ENCODE peak calls at places on chromosomes 1 and 21, in eight cellular contexts. One of them, this sample, is unnamed.

GRCh38 chr1:232622981-232623380 is 7.0 kb downstream of the SIPA1L2 start:
- DNase-seq in GM23338: peak; percentile 91
- DNase-seq in heart left ventricle: no peak
- DNase-seq in NCI-H1930: no peak
- DNase-seq in pancreas: no peak
- DNase-seq in Panc1: no peak
- DNase-seq in stimulated activated CD4-positive, alpha-beta T cell treated with anti-CD3 and anti-CD28 coated beads, TNF-alpha, amount 100 ng/mL, for 48 hours: no peak
- DNase-seq in T-helper 2 cell: no peak
- DNase-seq in this sample: no peak

GRCh38 chr1:232878141-232878540 is 72.3 kb upstream of the NTPCR start:
- DNase-seq in heart left ventricle: no peak
- DNase-seq in pancreas: no peak
- DNase-seq in NCI-H1930: no peak
- DNase-seq in stimulated activated CD4-positive, alpha-beta T cell treated with anti-CD3 and anti-CD28 coated beads, TNF-alpha, amount 100 ng/mL, for 48 hours: no peak
- DNase-seq in GM23338: no peak
- DNase-seq in T-helper 2 cell: no peak
- DNase-seq in Panc1: no peak
- DNase-seq in this sample: no peak

GRCh38 chr1:145719230-145720079 is at the start of gene CD160:
- DNase-seq in Panc1: no peak
- DNase-seq in NCI-H1930: no peak
- DNase-seq in GM23338: peak; percentile 32
- DNase-seq in pancreas: no peak
- DNase-seq in stimulated activated CD4-positive, alpha-beta T cell treated with anti-CD3 and anti-CD28 coated beads, TNF-alpha, amount 100 ng/mL, for 48 hours: no peak
- DNase-seq in T-helper 2 cell: no peak
- DNase-seq in heart left ventricle: no peak
- DNase-seq in this sample: no peak

GRCh38 chr1:205480349-205481278 is 23.9 kb upstream of the CDK18 start:
- DNase-seq in T-helper 2 cell: no peak
- DNase-seq in heart left ventricle: no peak
- DNase-seq in stimulated activated CD4-positive, alpha-beta T cell treated with anti-CD3 and anti-CD28 coated beads, TNF-alpha, amount 100 ng/mL, for 48 hours: peak; percentile 43
- DNase-seq in NCI-H1930: no peak
- DNase-seq in GM23338: no peak
- DNase-seq in pancreas: no peak
- DNase-seq in Panc1: no peak
- DNase-seq in this sample: no peak

GRCh38 chr1:227043755-227044154 is 103.7 kb downstream of the COQ8A start:
- DNase-seq in T-helper 2 cell: no peak
- DNase-seq in GM23338: no peak
- DNase-seq in heart left ventricle: no peak
- DNase-seq in pancreas: no peak
- DNase-seq in Panc1: no peak
- DNase-seq in stimulated activated CD4-positive, alpha-beta T cell treated with anti-CD3 and anti-CD28 coated beads, TNF-alpha, amount 100 ng/mL, for 48 hours: no peak
- DNase-seq in NCI-H1930: no peak
- DNase-seq in this sample: no peak

GRCh38 chr1:235468009-235468408 is 36.2 kb downstream of the B3GALNT2 start:
- DNase-seq in T-helper 2 cell: no peak
- DNase-seq in NCI-H1930: no peak
- DNase-seq in stimulated activated CD4-positive, alpha-beta T cell treated with anti-CD3 and anti-CD28 coated beads, TNF-alpha, amount 100 ng/mL, for 48 hours: no peak
- DNase-seq in Panc1: no peak
- DNase-seq in heart left ventricle: no peak
- DNase-seq in GM23338: no peak
- DNase-seq in pancreas: no peak
- DNase-seq in this sample: no peak

GRCh38 chr1:165492845-165493244 is 47.9 kb upstream of the RXRG start:
- DNase-seq in T-helper 2 cell: no peak
- DNase-seq in Panc1: no peak
- DNase-seq in GM23338: no peak
- DNase-seq in stimulated activated CD4-positive, alpha-beta T cell treated with anti-CD3 and anti-CD28 coated beads, TNF-alpha, amount 100 ng/mL, for 48 hours: no peak
- DNase-seq in heart left ventricle: no peak
- DNase-seq in NCI-H1930: no peak
- DNase-seq in pancreas: no peak
- DNase-seq in this sample: no peak

GRCh38 chr1:172393354-172393753 is 27.1 kb upstream of the C1orf105 start:
- DNase-seq in T-helper 2 cell: no peak
- DNase-seq in NCI-H1930: no peak
- DNase-seq in Panc1: no peak
- DNase-seq in pancreas: no peak
- DNase-seq in heart left ventricle: no peak
- DNase-seq in stimulated activated CD4-positive, alpha-beta T cell treated with anti-CD3 and anti-CD28 coated beads, TNF-alpha, amount 100 ng/mL, for 48 hours: no peak
- DNase-seq in GM23338: no peak
- DNase-seq in this sample: no peak

GRCh38 chr1:165068716-165069115 is 287.8 kb downstream of the LMX1A start:
- DNase-seq in NCI-H1930: no peak
- DNase-seq in Panc1: no peak
- DNase-seq in T-helper 2 cell: no peak
- DNase-seq in pancreas: no peak
- DNase-seq in heart left ventricle: no peak
- DNase-seq in stimulated activated CD4-positive, alpha-beta T cell treated with anti-CD3 and anti-CD28 coated beads, TNF-alpha, amount 100 ng/mL, for 48 hours: no peak
- DNase-seq in GM23338: no peak
- DNase-seq in this sample: no peak

GRCh38 chr1:13965770-13966398 is 265.9 kb downstream of the PRDM2 start:
- DNase-seq in stimulated activated CD4-positive, alpha-beta T cell treated with anti-CD3 and anti-CD28 coated beads, TNF-alpha, amount 100 ng/mL, for 48 hours: no peak
- DNase-seq in NCI-H1930: peak; percentile 70
- DNase-seq in T-helper 2 cell: no peak
- DNase-seq in Panc1: no peak
- DNase-seq in heart left ventricle: peak; percentile 32
- DNase-seq in pancreas: no peak
- DNase-seq in GM23338: peak; percentile 88
- DNase-seq in this sample: no peak

GRCh38 chr21:25964009-25964408 is 206.6 kb downstream of the APP start:
- DNase-seq in pancreas: no peak
- DNase-seq in Panc1: no peak
- DNase-seq in heart left ventricle: no peak
- DNase-seq in NCI-H1930: no peak
- DNase-seq in T-helper 2 cell: no peak
- DNase-seq in GM23338: no peak
- DNase-seq in stimulated activated CD4-positive, alpha-beta T cell treated with anti-CD3 and anti-CD28 coated beads, TNF-alpha, amount 100 ng/mL, for 48 hours: no peak
- DNase-seq in this sample: no peak

GRCh38 chr21:46092811-46093667 is 4.9 kb upstream of the COL6A2 start:
- DNase-seq in T-helper 2 cell: no peak
- DNase-seq in pancreas: peak; percentile 34
- DNase-seq in stimulated activated CD4-positive, alpha-beta T cell treated with anti-CD3 and anti-CD28 coated beads, TNF-alpha, amount 100 ng/mL, for 48 hours: no peak
- DNase-seq in NCI-H1930: no peak
- DNase-seq in Panc1: no peak
- DNase-seq in heart left ventricle: no peak
- DNase-seq in GM23338: no peak
- DNase-seq in this sample: no peak

GRCh38 chr1:43531453-43531905 is 796 bp downstream of the PTPRF start:
- DNase-seq in T-helper 2 cell: no peak
- DNase-seq in NCI-H1930: peak; percentile 22
- DNase-seq in pancreas: peak; percentile 76
- DNase-seq in stimulated activated CD4-positive, alpha-beta T cell treated with anti-CD3 and anti-CD28 coated beads, TNF-alpha, amount 100 ng/mL, for 48 hours: no peak
- DNase-seq in heart left ventricle: no peak
- DNase-seq in Panc1: no peak
- DNase-seq in GM23338: peak; percentile 71
- DNase-seq in this sample: no peak

GRCh38 chr1:1678581-1679380 is 13.8 kb downstream of the SLC35E2B start:
- DNase-seq in Panc1: peak; percentile 12
- DNase-seq in pancreas: peak; percentile 69
- DNase-seq in heart left ventricle: no peak
- DNase-seq in NCI-H1930: no peak
- DNase-seq in GM23338: peak; percentile 70
- DNase-seq in stimulated activated CD4-positive, alpha-beta T cell treated with anti-CD3 and anti-CD28 coated beads, TNF-alpha, amount 100 ng/mL, for 48 hours: no peak
- DNase-seq in T-helper 2 cell: peak; percentile 30
- DNase-seq in this sample: peak; percentile 6

GRCh38 chr21:38888956-38889605 is 83.4 kb downstream of the ETS2 start:
- DNase-seq in T-helper 2 cell: no peak
- DNase-seq in pancreas: no peak
- DNase-seq in Panc1: no peak
- DNase-seq in GM23338: no peak
- DNase-seq in heart left ventricle: no peak
- DNase-seq in NCI-H1930: no peak
- DNase-seq in stimulated activated CD4-positive, alpha-beta T cell treated with anti-CD3 and anti-CD28 coated beads, TNF-alpha, amount 100 ng/mL, for 48 hours: no peak
- DNase-seq in this sample: no peak

GRCh38 chr1:87154351-87154750 is 174.3 kb upstream of the LMO4 start:
- DNase-seq in T-helper 2 cell: no peak
- DNase-seq in stimulated activated CD4-positive, alpha-beta T cell treated with anti-CD3 and anti-CD28 coated beads, TNF-alpha, amount 100 ng/mL, for 48 hours: no peak
- DNase-seq in pancreas: no peak
- DNase-seq in Panc1: no peak
- DNase-seq in NCI-H1930: no peak
- DNase-seq in heart left ventricle: no peak
- DNase-seq in GM23338: no peak
- DNase-seq in this sample: no peak

GRCh38 chr1:183604048-183604808 is 14.0 kb upstream of the NCF2 start:
- DNase-seq in T-helper 2 cell: no peak
- DNase-seq in heart left ventricle: peak; percentile 51
- DNase-seq in pancreas: no peak
- DNase-seq in NCI-H1930: no peak
- DNase-seq in GM23338: no peak
- DNase-seq in stimulated activated CD4-positive, alpha-beta T cell treated with anti-CD3 and anti-CD28 coated beads, TNF-alpha, amount 100 ng/mL, for 48 hours: no peak
- DNase-seq in Panc1: no peak
- DNase-seq in this sample: no peak

GRCh38 chr1:70675737-70676156 is 264.7 kb downstream of the CTH start:
- DNase-seq in T-helper 2 cell: no peak
- DNase-seq in NCI-H1930: no peak
- DNase-seq in stimulated activated CD4-positive, alpha-beta T cell treated with anti-CD3 and anti-CD28 coated beads, TNF-alpha, amount 100 ng/mL, for 48 hours: no peak
- DNase-seq in pancreas: no peak
- DNase-seq in heart left ventricle: no peak
- DNase-seq in Panc1: no peak
- DNase-seq in GM23338: peak; percentile 79
- DNase-seq in this sample: no peak

GRCh38 chr1:1596493-1597274 is 3.3 kb downstream of the FNDC10 start:
- DNase-seq in T-helper 2 cell: no peak
- DNase-seq in Panc1: no peak
- DNase-seq in pancreas: no peak
- DNase-seq in heart left ventricle: no peak
- DNase-seq in NCI-H1930: no peak
- DNase-seq in GM23338: no peak
- DNase-seq in stimulated activated CD4-positive, alpha-beta T cell treated with anti-CD3 and anti-CD28 coated beads, TNF-alpha, amount 100 ng/mL, for 48 hours: no peak
- DNase-seq in this sample: no peak

GRCh38 chr1:47529520-47530098 is 91.8 kb downstream of the FOXD2 start:
- DNase-seq in pancreas: no peak
- DNase-seq in GM23338: peak; percentile 52
- DNase-seq in NCI-H1930: no peak
- DNase-seq in Panc1: no peak
- DNase-seq in T-helper 2 cell: no peak
- DNase-seq in stimulated activated CD4-positive, alpha-beta T cell treated with anti-CD3 and anti-CD28 coated beads, TNF-alpha, amount 100 ng/mL, for 48 hours: no peak
- DNase-seq in heart left ventricle: no peak
- DNase-seq in this sample: no peak

GRCh38 chr21:45374826-45375455 is 30.0 kb upstream of the COL18A1 start:
- DNase-seq in heart left ventricle: no peak
- DNase-seq in GM23338: no peak
- DNase-seq in T-helper 2 cell: no peak
- DNase-seq in Panc1: no peak
- DNase-seq in pancreas: peak; percentile 29
- DNase-seq in NCI-H1930: no peak
- DNase-seq in stimulated activated CD4-positive, alpha-beta T cell treated with anti-CD3 and anti-CD28 coated beads, TNF-alpha, amount 100 ng/mL, for 48 hours: no peak
- DNase-seq in this sample: no peak

GRCh38 chr1:201711811-201712210 is 117.1 kb upstream of the IPO9 start:
- DNase-seq in heart left ventricle: no peak
- DNase-seq in NCI-H1930: no peak
- DNase-seq in GM23338: no peak
- DNase-seq in pancreas: no peak
- DNase-seq in stimulated activated CD4-positive, alpha-beta T cell treated with anti-CD3 and anti-CD28 coated beads, TNF-alpha, amount 100 ng/mL, for 48 hours: no peak
- DNase-seq in Panc1: no peak
- DNase-seq in T-helper 2 cell: no peak
- DNase-seq in this sample: no peak

GRCh38 chr1:56050911-56051310 is 528.5 kb downstream of the PLPP3 start:
- DNase-seq in NCI-H1930: no peak
- DNase-seq in heart left ventricle: no peak
- DNase-seq in pancreas: no peak
- DNase-seq in stimulated activated CD4-positive, alpha-beta T cell treated with anti-CD3 and anti-CD28 coated beads, TNF-alpha, amount 100 ng/mL, for 48 hours: no peak
- DNase-seq in Panc1: no peak
- DNase-seq in T-helper 2 cell: no peak
- DNase-seq in GM23338: no peak
- DNase-seq in this sample: no peak

GRCh38 chr1:19374402-19374801 is 62.3 kb downstream of the SLC66A1 start:
- DNase-seq in Panc1: no peak
- DNase-seq in pancreas: no peak
- DNase-seq in GM23338: peak; percentile 75
- DNase-seq in NCI-H1930: no peak
- DNase-seq in stimulated activated CD4-positive, alpha-beta T cell treated with anti-CD3 and anti-CD28 coated beads, TNF-alpha, amount 100 ng/mL, for 48 hours: no peak
- DNase-seq in T-helper 2 cell: no peak
- DNase-seq in heart left ventricle: no peak
- DNase-seq in this sample: no peak

GRCh38 chr1:8259498-8260290 is 58.2 kb upstream of the SLC45A1 start:
- DNase-seq in GM23338: no peak
- DNase-seq in heart left ventricle: no peak
- DNase-seq in stimulated activated CD4-positive, alpha-beta T cell treated with anti-CD3 and anti-CD28 coated beads, TNF-alpha, amount 100 ng/mL, for 48 hours: no peak
- DNase-seq in Panc1: peak; percentile 81
- DNase-seq in pancreas: peak; percentile 91
- DNase-seq in NCI-H1930: no peak
- DNase-seq in T-helper 2 cell: no peak
- DNase-seq in this sample: peak; percentile 78

GRCh38 chr1:58476179-58476578 is 70.3 kb downstream of the OMA1 start:
- DNase-seq in stimulated activated CD4-positive, alpha-beta T cell treated with anti-CD3 and anti-CD28 coated beads, TNF-alpha, amount 100 ng/mL, for 48 hours: no peak
- DNase-seq in T-helper 2 cell: no peak
- DNase-seq in Panc1: no peak
- DNase-seq in GM23338: no peak
- DNase-seq in pancreas: no peak
- DNase-seq in heart left ventricle: no peak
- DNase-seq in NCI-H1930: no peak
- DNase-seq in this sample: no peak

GRCh38 chr1:47262787-47263413 is 30.9 kb upstream of the TAL1 start:
- DNase-seq in pancreas: no peak
- DNase-seq in T-helper 2 cell: no peak
- DNase-seq in GM23338: peak; percentile 75
- DNase-seq in Panc1: peak; percentile 33
- DNase-seq in NCI-H1930: no peak
- DNase-seq in stimulated activated CD4-positive, alpha-beta T cell treated with anti-CD3 and anti-CD28 coated beads, TNF-alpha, amount 100 ng/mL, for 48 hours: peak; percentile 27
- DNase-seq in heart left ventricle: peak; percentile 24
- DNase-seq in this sample: no peak

GRCh38 chr1:54774820-54775498 is 10.6 kb upstream of the PARS2 start:
- DNase-seq in pancreas: no peak
- DNase-seq in heart left ventricle: no peak
- DNase-seq in GM23338: peak; percentile 95
- DNase-seq in NCI-H1930: no peak
- DNase-seq in T-helper 2 cell: no peak
- DNase-seq in Panc1: no peak
- DNase-seq in stimulated activated CD4-positive, alpha-beta T cell treated with anti-CD3 and anti-CD28 coated beads, TNF-alpha, amount 100 ng/mL, for 48 hours: no peak
- DNase-seq in this sample: no peak

This sample was measured in tibial nerve.